ENCODE peak calls at places on chromosomes 6 and 20, in four cellular contexts. Y is WTC11, L is HepG2, U is K562. K is an unnamed sample.

GRCh38 chr20:17226410-17227198 is at the start of gene PCSK2:
- DNase-seq in Y (peak; percentile 90), L (no peak), U (peak; percentile 27), K (peak; percentile 90)

GRCh38 chr6:168956141-168956838 is 297.4 kb downstream of the THBS2 start:
- DNase-seq in Y (no peak), L (no peak), U (no peak), K (no peak)

GRCh38 chr20:1830240-1830639 is 65.0 kb upstream of the SIRPA start:
- DNase-seq in Y (no peak), L (no peak), U (no peak), K (peak; percentile 61)

GRCh38 chr6:52573295-52573694 is 3.6 kb downstream of the TRAM2 start:
- DNase-seq in Y (no peak), L (no peak), U (no peak), K (no peak)

GRCh38 chr20:41386502-41387427 is 20.1 kb upstream of the EMILIN3 start:
- DNase-seq in Y (no peak), L (no peak), U (no peak), K (peak; percentile 74)

GRCh38 chr20:7038029-7038428 is 270.5 kb downstream of the BMP2 start:
- DNase-seq in Y (no peak), L (no peak), U (no peak), K (no peak)

GRCh38 chr6:16585805-16586204 is 175.5 kb downstream of the ATXN1 start:
- DNase-seq in Y (no peak), L (no peak), U (no peak), K (no peak)

GRCh38 chr6:5278047-5278446 is 16.7 kb downstream of the FARS2 start:
- DNase-seq in Y (no peak), L (no peak), U (no peak), K (no peak)

GRCh38 chr6:16483315-16483875 is 245.0 kb downstream of the GMPR start:
- DNase-seq in Y (no peak), L (no peak), U (no peak), K (no peak)

GRCh38 chr6:109139109-109139508 is 43.8 kb downstream of the CEP57L1 start:
- DNase-seq in Y (no peak), L (peak; percentile 39), U (no peak), K (no peak)

GRCh38 chr6:13615802-13616140 is 636 bp downstream of the NOL7 start:
- DNase-seq in Y (peak; percentile 32), L (no peak), U (peak; percentile 79), K (peak; percentile 54)

GRCh38 chr6:75526502-75527127 is 33.0 kb upstream of the FILIP1 start:
- DNase-seq in Y (peak; percentile 39), L (peak; percentile 56), U (peak; percentile 71), K (peak; percentile 30)

GRCh38 chr20:26243731-26244130 is 547.1 kb upstream of the ZNF337 start:
- DNase-seq in Y (no peak), L (no peak), U (no peak), K (no peak)

GRCh38 chr20:38730167-38730988 is 6.1 kb downstream of the SLC32A1 start:
- DNase-seq in Y (no peak), L (no peak), U (no peak), K (no peak)

GRCh38 chr6:136429681-136430080 is 120.5 kb downstream of the MAP7 start:
- DNase-seq in Y (no peak), L (no peak), U (no peak), K (peak; percentile 20)

GRCh38 chr6:135251964-135252429 is 70.9 kb downstream of the MYB start:
- DNase-seq in Y (no peak), L (peak; percentile 83), U (no peak), K (no peak)

DNA sequence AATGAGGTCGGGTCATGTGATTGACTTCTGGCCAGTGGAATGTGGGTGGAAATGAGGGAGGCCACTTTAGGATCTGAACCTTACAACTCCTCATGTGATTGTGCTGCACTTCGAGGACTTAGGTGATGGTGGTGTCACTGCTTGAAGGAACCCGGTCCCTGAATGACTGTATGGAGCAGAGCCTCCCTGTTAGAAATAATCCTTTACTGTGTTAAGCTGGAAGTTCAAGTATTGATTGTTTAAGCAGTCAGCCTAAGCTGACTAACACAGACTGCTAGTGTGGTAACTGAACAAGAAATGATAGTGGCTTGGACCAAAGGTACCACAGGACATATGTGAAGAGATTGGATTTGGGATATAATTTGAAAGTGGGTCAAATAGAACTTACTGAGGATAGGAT is 138.0 kb downstream of the OPN5 start:
- DNase-seq in Y (no peak), L (no peak), U (no peak), K (no peak)
- TF ChIP-seq FOXJ3 in Y (no peak), L (no peak), U (no peak), K (no peak)

GRCh38 chr6:10526156-10526555 is 5.0 kb downstream of the GCNT2 start:
- DNase-seq in Y (no peak), L (no peak), U (no peak), K (no peak)
- TF ChIP-seq FOXJ3 in Y (no peak), L (no peak), U (no peak), K (no peak)

DNA sequence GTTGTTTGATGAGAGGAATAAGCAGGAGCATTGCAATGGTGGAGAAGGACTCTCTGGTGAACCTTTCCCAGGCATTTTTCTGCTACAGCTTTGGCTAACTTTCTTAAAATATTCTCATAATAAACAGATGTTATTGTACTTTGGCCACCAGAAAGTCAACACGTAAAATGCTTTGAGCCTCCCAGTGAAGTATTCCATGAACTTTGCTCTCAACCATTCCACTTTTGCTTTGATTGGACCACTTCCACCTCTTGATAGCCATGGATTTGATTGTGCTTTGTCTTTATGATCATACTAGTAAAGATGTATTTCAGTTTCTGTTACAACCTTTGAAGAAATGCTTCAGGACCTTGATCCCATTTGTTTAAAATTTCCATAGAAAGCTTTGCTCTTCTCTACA is 241.1 kb downstream of the TENT5A start:
- DNase-seq in Y (no peak), L (peak; percentile 29), U (no peak), K (no peak)
- TF ChIP-seq FOXJ3 in Y (no peak), L (no peak), U (no peak), K (no peak)

GRCh38 chr20:9838035-9838377 is 870 bp downstream of the PAK5 start:
- DNase-seq in Y (no peak), L (no peak), U (no peak), K (peak; percentile 29)
- TF ChIP-seq FOXJ3 in Y (no peak), L (no peak), U (no peak), K (peak; percentile 56)

DNA sequence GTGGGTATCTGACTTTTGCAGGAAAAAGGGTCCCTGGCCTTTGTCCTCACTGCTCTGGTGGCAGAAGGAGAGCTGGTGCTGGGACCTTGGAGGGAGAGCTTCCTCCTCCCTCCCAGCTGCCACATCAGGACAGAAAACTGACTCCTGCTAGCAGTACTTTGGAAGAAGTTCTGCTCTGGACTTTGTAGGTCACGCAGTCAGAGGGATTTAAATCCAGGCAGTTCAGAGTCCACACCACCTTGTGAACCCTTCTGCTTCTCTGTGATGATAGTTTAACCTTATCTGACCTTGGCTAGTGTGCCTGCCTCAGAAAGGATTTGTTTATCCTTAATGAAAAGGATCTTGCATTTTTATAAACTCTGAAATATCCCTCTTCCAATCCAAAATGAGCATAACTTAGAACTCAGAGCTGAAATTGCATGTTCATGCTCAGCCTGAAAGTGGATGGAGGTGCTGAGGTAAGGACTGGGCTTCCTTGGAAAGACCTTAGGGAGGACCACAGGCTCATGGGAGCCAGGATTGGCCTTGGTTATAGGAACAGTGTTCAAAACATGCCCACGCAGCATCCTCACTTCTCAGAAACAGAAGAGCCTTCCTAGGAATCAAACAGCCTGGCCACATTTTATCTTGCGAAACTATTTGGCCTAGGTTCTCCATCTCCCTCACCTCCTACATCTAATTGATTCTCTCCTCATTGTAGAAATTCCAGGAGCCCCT is 123.9 kb upstream of the SASH1 start:
- DNase-seq in Y (no peak), L (no peak), U (no peak), K (no peak)
- TF ChIP-seq FOXJ3 in Y (no peak), L (no peak), U (no peak), K (no peak)

DNA sequence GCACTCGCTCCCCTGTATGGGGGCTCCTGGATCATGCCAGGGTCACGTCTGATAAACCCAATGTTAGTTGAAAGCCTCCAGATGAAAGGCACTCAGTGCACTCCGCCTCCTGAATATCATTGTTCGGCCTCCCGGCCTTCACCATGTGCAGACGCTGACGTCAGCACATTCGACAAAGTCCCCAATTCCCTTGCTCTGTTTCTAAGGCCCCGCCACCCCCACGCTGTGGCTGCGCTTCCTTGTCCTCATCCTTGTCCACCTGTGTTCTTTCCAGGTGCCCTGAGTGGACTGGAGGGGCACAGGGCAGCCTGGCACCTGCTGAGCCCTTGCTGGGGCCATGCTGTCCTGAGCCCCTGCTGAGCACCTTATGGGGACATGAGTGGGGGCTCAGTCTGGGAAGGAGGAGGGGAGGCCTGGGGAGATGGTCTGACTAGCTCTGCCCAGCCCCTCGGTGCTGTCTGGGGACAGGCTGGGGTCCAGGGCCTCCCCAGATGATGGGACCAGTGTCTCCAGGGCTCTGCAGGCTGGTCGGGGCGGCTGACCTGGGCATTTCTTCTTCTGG is 9.8 kb upstream of the BHLHE23 start:
- DNase-seq in Y (no peak), L (no peak), U (no peak), K (no peak)
- TF ChIP-seq FOXJ3 in Y (no peak), L (no peak), U (no peak), K (no peak)

DNA sequence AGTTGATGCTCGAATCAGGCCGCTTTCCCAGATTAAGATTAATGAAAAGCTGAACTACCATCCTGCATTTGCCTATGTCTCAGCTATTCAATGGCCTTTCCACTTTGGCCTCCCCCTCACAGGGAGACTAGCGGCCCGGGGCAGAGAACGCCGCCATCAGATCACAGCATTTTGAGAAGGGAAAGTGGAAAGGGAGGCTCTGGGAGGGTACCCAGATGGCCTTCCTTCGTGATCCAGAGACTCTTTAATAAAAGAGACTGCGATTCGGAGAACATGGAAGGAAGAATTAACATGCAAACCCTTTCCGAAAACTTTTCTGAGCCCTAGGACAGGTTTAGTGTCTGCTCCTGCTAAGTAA is 533 bp downstream of the MRPS18A start:
- DNase-seq in Y (no peak), L (no peak), U (no peak), K (no peak)
- TF ChIP-seq FOXJ3 in Y (no peak), L (no peak), U (no peak), K (no peak)

GRCh38 chr20:58986968-58987517 is 6.0 kb downstream of the NELFCD start:
- DNase-seq in Y (no peak), L (no peak), U (no peak), K (peak; percentile 81)

GRCh38 chr20:58982406-58983114 is 1.5 kb downstream of the NELFCD start:
- DNase-seq in Y (no peak), L (no peak), U (peak; percentile 74), K (no peak)

GRCh38 chr20:58986286-58986967 is 5.4 kb downstream of the NELFCD start:
- DNase-seq in Y (no peak), L (no peak), U (no peak), K (no peak)

GRCh38 chr20:58985656-58986055 is 4.6 kb downstream of the NELFCD start:
- DNase-seq in Y (no peak), L (no peak), U (no peak), K (no peak)

DNA sequence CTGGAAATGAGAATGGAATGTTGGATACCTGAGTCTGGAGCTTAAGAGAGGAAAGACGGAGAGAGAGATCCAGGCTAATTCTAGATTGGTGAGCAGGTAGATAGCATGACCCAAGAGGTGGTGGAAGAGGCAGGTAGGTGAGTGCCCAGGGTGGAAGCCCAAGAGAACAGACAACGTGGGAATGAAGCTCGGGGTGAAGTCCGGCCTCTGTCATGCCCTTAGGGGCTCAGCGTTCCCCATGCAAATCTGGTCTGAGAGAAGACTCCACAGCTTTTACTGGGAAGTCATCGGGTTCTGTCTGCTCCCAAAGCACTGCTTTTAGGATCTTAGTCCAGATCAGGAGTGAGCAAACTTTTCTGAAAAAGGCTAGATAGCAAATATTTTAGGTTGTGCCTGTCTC is 3.6 kb downstream of the NELFCD start:
- DNase-seq in Y (no peak), L (no peak), U (no peak), K (no peak)
- TF ChIP-seq FOXJ3 in Y (no peak), L (no peak), U (no peak), K (no peak)

GRCh38 chr6:15148356-15149058 is 97.4 kb upstream of the JARID2 start:
- DNase-seq in Y (no peak), L (peak; percentile 74), U (no peak), K (no peak)
- TF ChIP-seq FOXJ3 in Y (no peak), L (no peak), U (no peak), K (no peak)

K was measured in SK-N-SH.